ENCODE peak calls at places on chromosomes 13 and 19, in six cellular contexts. J is astrocyte, K is pancreas, M is tibial artery, D is PC-9, X is heart left ventricle. Z is an unnamed sample. For H3K4me1, the result is how much of the 10 kb centered on the place peaks cover.

GRCh38 chr19:55099557-55100506 is 17.6 kb downstream of the PPP1R12C start:
- DNase-seq in J (no peak), K (no peak), M (no peak), D (no peak), X (peak), Z (no peak)

GRCh38 chr19:50187937-50188336 is 15.5 kb upstream of the MYH14 start:
- DNase-seq in J (no peak), K (no peak), M (no peak), D (no peak), X (no peak), Z (no peak)

GRCh38 chr13:25874907-25875306 is 176.9 kb downstream of the SHISA2 start:
- DNase-seq in J (no peak), K (no peak), M (no peak), D (no peak), X (no peak), Z (no peak)

GRCh38 chr19:1254081-1254527 is 5.7 kb downstream of the MIDN start:
- DNase-seq in J (no peak), K (peak), M (no peak), D (no peak), X (peak), Z (peak)

GRCh38 chr13:22141636-22142035 is 470.8 kb downstream of the FGF9 start:
- DNase-seq in J (no peak), K (no peak), M (no peak), D (no peak), X (no peak), Z (no peak)

GRCh38 chr19:35112995-35113693 is 2.5 kb upstream of the FXYD3 start:
- DNase-seq in J (no peak), K (no peak), M (no peak), D (no peak), X (no peak), Z (no peak)

GRCh38 chr19:13968383-13968935 is 16.1 kb downstream of the DCAF15 start:
- DNase-seq in J (no peak), K (no peak), M (no peak), D (no peak), X (no peak), Z (no peak)

GRCh38 chr13:74210693-74211393 is 76.6 kb upstream of the KLF12 start:
- DNase-seq in J (peak), K (no peak), M (peak), D (no peak), X (peak), Z (peak)

GRCh38 chr13:105817011-105817410 is 718.5 kb downstream of the EFNB2 start:
- DNase-seq in J (no peak), K (no peak), M (no peak), D (no peak), X (no peak), Z (no peak)

GRCh38 chr19:35116085-35116801 is 620 bp downstream of the FXYD3 start:
- DNase-seq in J (no peak), K (peak), M (no peak), D (peak), X (no peak), Z (no peak)

GRCh38 chr19:514166-514663 is 6.9 kb downstream of the TPGS1 start:
- DNase-seq in J (no peak), K (no peak), M (no peak), D (no peak), X (no peak), Z (no peak)

GRCh38 chr19:7917292-7918061 is 2.7 kb upstream of the SNAPC2 start:
- DNase-seq in J (peak), K (no peak), M (peak), D (peak), X (no peak), Z (peak)

GRCh38 chr13:27481766-27482165 is 31.4 kb upstream of the MTIF3 start:
- DNase-seq in J (no peak), K (peak), M (no peak), D (peak), X (no peak), Z (peak)

GRCh38 chr13:61286148-61286745 is 129.4 kb downstream of the PCDH20 start:
- DNase-seq in J (no peak), K (no peak), M (no peak), D (peak), X (no peak), Z (peak)

GRCh38 chr13:94464771-94465170 is 14.7 kb downstream of the DCT start:
- DNase-seq in J (no peak), K (no peak), M (no peak), D (no peak), X (no peak), Z (no peak)

GRCh38 chr19:21474671-21475181 is 30.7 kb upstream of the ZNF429 start:
- DNase-seq in J (peak), K (peak), M (peak), D (peak), X (peak), Z (peak)

GRCh38 chr13:92842145-92842544 is 384.5 kb upstream of the GPC6 start:
- DNase-seq in J (peak), K (no peak), M (no peak), D (no peak), X (no peak), Z (no peak)

GRCh38 chr13:21675095-21676007 is 4.5 kb downstream of the FGF9 start:
- DNase-seq in J (no peak), K (peak), M (no peak), D (no peak), X (peak), Z (peak)

GRCh38 chr19:11560404-11560988 is 1.5 kb upstream of the ELOF1 start:
- DNase-seq in J (peak), K (peak), M (no peak), D (peak), X (no peak), Z (no peak)

GRCh38 chr19:1510442-1510806 is 2.4 kb downstream of the ADAMTSL5 start:
- DNase-seq in J (no peak), K (no peak), M (no peak), D (no peak), X (no peak), Z (no peak)

GRCh38 chr13:23984541-23984940 is 87.2 kb upstream of the C1QTNF9B start:
- DNase-seq in J (peak), K (peak), M (no peak), D (no peak), X (no peak), Z (no peak)

GRCh38 chr19:19098084-19098702 is 34.4 kb downstream of the SLC25A42 start:
- DNase-seq in J (no peak), K (no peak), M (no peak), D (peak), X (no peak), Z (no peak)

GRCh38 chr13:30872685-30873443 is 33.2 kb upstream of the MEDAG start:
- DNase-seq in J (peak), K (no peak), M (peak), D (no peak), X (peak), Z (peak)

GRCh38 chr19:9871626-9872338 is 36.7 kb downstream of the PIN1 start:
- DNase-seq in J (no peak), K (no peak), M (no peak), D (no peak), X (no peak), Z (no peak)

GRCh38 chr13:111844222-111844671 is 222.7 kb upstream of the SOX1 start:
- DNase-seq in J (no peak), K (no peak), M (peak), D (no peak), X (no peak), Z (no peak)

GRCh38 chr19:29019403-29019802 is 193.5 kb downstream of the UQCRFS1 start:
- DNase-seq in J (no peak), K (no peak), M (no peak), D (no peak), X (no peak), Z (no peak)

GRCh38 chr13:101515504-101515903 is 63.0 kb downstream of the ITGBL1 start:
- DNase-seq in J (no peak), K (no peak), M (no peak), D (no peak), X (no peak), Z (no peak)

GRCh38 chr19:45507864-45508680 is 793 bp downstream of the VASP start:
- DNase-seq in J (no peak), K (peak), M (peak), D (peak), X (peak), Z (peak)

GRCh38 chr13:25347156-25347555 is 24.6 kb upstream of the ATP8A2 start:
- DNase-seq in J (no peak), K (no peak), M (no peak), D (no peak), X (no peak), Z (no peak)

GRCh38 chr19:604355-604754 is 14.7 kb downstream of the HCN2 start:
- DNase-seq in J (no peak), K (no peak), M (no peak), D (no peak), X (no peak), Z (no peak)

GRCh38 chr13:36282818-36283432 is 14.7 kb downstream of the CCDC169 start:
- DNase-seq in J (peak), K (no peak), M (no peak), D (no peak), X (no peak), Z (no peak)

GRCh38 chr13:110396476-110396875 is 89.4 kb downstream of the COL4A2 start:
- DNase-seq in J (no peak), K (no peak), M (no peak), D (no peak), X (no peak), Z (no peak)
- H3K27ac ChIP-seq in J (peak), K (no peak), M (peak), D (no peak), X (peak), Z (peak)

DNA sequence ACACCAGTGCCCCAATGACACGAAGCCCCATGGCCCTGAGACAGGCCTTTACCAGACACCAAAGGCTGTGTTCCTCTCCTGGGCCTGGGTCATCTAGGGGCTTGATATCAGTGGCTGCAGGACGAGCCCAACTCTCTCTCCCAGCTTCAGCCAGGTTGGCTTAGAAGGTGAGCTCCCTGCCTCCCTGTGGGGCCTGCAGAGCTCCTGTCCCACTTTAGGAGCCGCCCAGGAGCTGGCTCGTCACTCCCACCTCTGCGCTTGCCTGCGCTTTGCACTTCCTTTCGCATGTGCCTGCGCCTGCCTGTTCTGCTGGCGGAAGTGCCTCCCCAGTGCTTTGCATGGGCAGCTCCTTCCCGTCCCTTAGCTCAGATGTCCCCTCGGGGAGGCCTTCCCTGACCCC is 4.9 kb downstream of the CALM3 start:
- DNase-seq in J (no peak), K (no peak), M (no peak), D (no peak), X (no peak), Z (no peak)
- H3K4me1 ChIP-seq in J (under half), K (under half), M (half or more), D (under half), X (under half), Z (under half)

DNA sequence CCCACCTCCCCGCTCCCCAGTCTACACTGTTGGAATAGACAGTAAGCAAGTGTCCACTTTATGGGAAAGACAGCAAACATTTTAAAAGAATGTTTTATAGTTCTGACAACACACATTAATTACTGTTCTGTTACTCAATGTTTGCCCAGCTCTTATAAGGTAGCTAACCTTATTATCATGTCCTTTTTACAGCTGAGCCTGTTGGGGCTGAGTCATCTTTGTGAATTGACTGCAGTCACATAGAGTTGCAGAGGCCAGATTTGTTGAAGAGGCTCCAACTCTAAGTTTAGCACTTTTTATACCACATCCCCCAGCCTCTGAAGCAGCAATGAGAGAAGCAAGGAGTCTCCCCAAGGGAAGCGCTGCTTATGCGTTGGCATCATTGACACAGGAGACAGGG is 76.2 kb downstream of the C13orf42 start:
- DNase-seq in J (no peak), K (no peak), M (no peak), D (no peak), X (no peak), Z (no peak)
- H3K27ac ChIP-seq in J (no peak), K (no peak), M (no peak), D (no peak), X (no peak), Z (no peak)

DNA sequence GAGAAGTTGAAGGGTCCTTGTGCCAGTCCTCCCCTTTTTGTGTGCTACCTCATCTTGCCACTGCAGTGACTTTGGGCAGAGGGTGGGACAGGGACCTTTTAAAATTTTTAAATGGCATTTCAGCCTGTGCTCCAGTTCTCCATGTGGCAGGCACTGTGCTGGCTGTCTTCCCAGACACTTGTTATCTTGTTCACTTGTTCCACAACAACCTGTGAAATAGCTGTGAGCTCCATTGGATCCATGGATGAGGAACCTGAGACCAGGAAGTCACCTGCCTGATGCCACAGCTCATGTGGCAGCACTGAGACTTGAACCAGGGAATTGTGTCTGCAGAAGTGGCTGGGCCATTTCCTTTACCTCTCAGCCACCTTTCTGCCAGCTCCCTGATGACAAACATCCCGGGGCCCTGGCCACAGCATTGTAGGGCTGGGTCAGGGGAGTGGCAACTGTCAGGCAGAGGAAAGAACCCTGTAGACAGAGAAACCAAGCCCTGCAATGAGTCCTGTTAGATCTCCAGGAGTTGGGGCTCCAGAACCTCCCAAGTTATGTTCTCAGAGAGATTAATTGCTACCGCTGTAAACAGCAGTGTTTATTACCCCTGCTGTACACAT is 6.4 kb downstream of the EGLN2 start:
- DNase-seq in J (no peak), K (no peak), M (no peak), D (no peak), X (no peak), Z (peak)
- H3K4me1 ChIP-seq in J (under half), K (under half), M (half or more), D (under half), X (half or more), Z (half or more)

Z was measured in right cardiac atrium.